ENCODE peak calls at places on chromosomes 11 and 22, in nine cellular contexts. E is GM10248; N is pancreas; P is GM23248; M is HTR-8/SVneo; R is pulmonary artery endothelial cell; V is activated CD8-positive, alpha-beta memory T cell treated with anti-CD3 and anti-CD28 coated beads for 48 hours; O is GF-D8; Y is EL. I is an unnamed sample.

GRCh38 chr11:69352715-69353325 is 58.9 kb downstream of the MYEOV start:
- DNase-seq in M (peak), O (no peak), P (peak), R (peak), N (no peak), E (no peak), Y (peak), V (peak), I (no peak)

GRCh38 chr11:12444601-12445000 is 67.2 kb downstream of the PARVA start:
- DNase-seq in E (no peak), P (no peak), V (no peak), O (no peak), R (no peak), N (no peak), M (no peak), Y (no peak), I (no peak)

GRCh38 chr22:34781676-34782075 is 284.3 kb upstream of the ISX start:
- DNase-seq in N (no peak), Y (peak), E (no peak), O (no peak), V (no peak), M (no peak), R (no peak), P (no peak), I (no peak)

GRCh38 chr22:30183861-30184278 is 62.7 kb downstream of the LIF start:
- DNase-seq in E (no peak), R (no peak), Y (peak), N (no peak), P (no peak), O (peak), M (peak), V (no peak), I (no peak)

GRCh38 chr11:84413547-84413946 is 1127.4 kb upstream of the CCDC90B start:
- DNase-seq in N (no peak), R (no peak), O (no peak), E (no peak), M (no peak), P (no peak), Y (no peak), V (no peak), I (no peak)

GRCh38 chr11:64891215-64891848 is 12.9 kb upstream of the EHD1 start:
- DNase-seq in P (no peak), V (no peak), N (no peak), M (no peak), E (no peak), Y (no peak), O (no peak), R (no peak), I (no peak)

GRCh38 chr11:64007160-64007628 is 21.0 kb downstream of the OTUB1 start:
- DNase-seq in R (no peak), E (no peak), Y (peak), N (no peak), M (no peak), O (no peak), P (peak), V (no peak), I (no peak)

GRCh38 chr11:99229544-99229943 is 208.8 kb downstream of the CNTN5 start:
- DNase-seq in Y (no peak), P (no peak), N (no peak), O (no peak), M (no peak), R (no peak), E (no peak), V (no peak), I (no peak)

GRCh38 chr11:102757823-102758549 is 22.4 kb downstream of the MMP10 start:
- DNase-seq in V (no peak), O (peak), M (no peak), R (peak), E (no peak), P (peak), Y (peak), N (no peak), I (no peak)

GRCh38 chr11:1502971-1503707 is 16.6 kb upstream of the MOB2 start:
- DNase-seq in P (no peak), R (no peak), V (no peak), M (no peak), E (no peak), O (no peak), Y (no peak), N (no peak), I (no peak)

GRCh38 chr22:19885841-19886592 is 31.3 kb upstream of the GNB1L start:
- DNase-seq in O (no peak), R (no peak), P (no peak), M (no peak), V (no peak), E (no peak), Y (no peak), N (no peak), I (no peak)

GRCh38 chr11:111871693-111872161 is 346 bp upstream of the ALG9 start:
- DNase-seq in O (no peak), P (peak), M (no peak), Y (no peak), V (no peak), R (no peak), N (no peak), E (no peak), I (no peak)

GRCh38 chr11:117993988-117994741 is 8.0 kb downstream of the IL10RA start:
- DNase-seq in N (no peak), P (no peak), O (no peak), V (no peak), Y (no peak), R (no peak), E (no peak), M (no peak), I (no peak)

GRCh38 chr11:130763087-130763980 is 152.9 kb downstream of the SNX19 start:
- DNase-seq in M (no peak), E (no peak), O (no peak), Y (no peak), N (no peak), P (peak), R (no peak), V (no peak), I (no peak)

GRCh38 chr11:132093861-132094260 is 723.4 kb downstream of the NTM start:
- DNase-seq in O (peak), R (no peak), P (no peak), Y (no peak), N (no peak), M (no peak), V (no peak), E (no peak), I (no peak)

GRCh38 chr11:84264066-84264465 is 977.9 kb upstream of the CCDC90B start:
- DNase-seq in V (no peak), M (no peak), O (no peak), P (no peak), Y (no peak), R (no peak), E (no peak), N (no peak), I (no peak)

GRCh38 chr11:73267122-73267846 is 4.9 kb upstream of the P2RY6 start:
- DNase-seq in V (no peak), R (no peak), P (no peak), O (no peak), E (no peak), N (no peak), Y (no peak), M (no peak), I (no peak)

GRCh38 chr11:11436715-11437313 is 83.8 kb upstream of the CSNK2A3 start:
- DNase-seq in M (no peak), Y (no peak), V (no peak), E (no peak), P (no peak), O (no peak), N (no peak), R (no peak), I (no peak)